ENCODE peak calls at places on chromosome 13, in four cellular contexts. One of them, this sample, is unnamed.

GRCh38 chr13:49657241-49657641 is 28.9 kb downstream of the ARL11 start:
- DNase-seq in GM12878: no peak
- DNase-seq in HepG2: no peak
- DNase-seq in H1: no peak
- DNase-seq in this sample: no peak

GRCh38 chr13:39451301-39451700 is 151.7 kb downstream of the LHFPL6 start:
- DNase-seq in HepG2: no peak
- DNase-seq in GM12878: no peak
- DNase-seq in H1: no peak
- DNase-seq in this sample: no peak

GRCh38 chr13:55569514-55569913 is 1571.2 kb upstream of the PRR20A start:
- DNase-seq in HepG2: no peak
- DNase-seq in GM12878: no peak
- DNase-seq in H1: no peak
- DNase-seq in this sample: no peak

GRCh38 chr13:114046447-114046846 is 72.6 kb upstream of the C13orf46 start:
- DNase-seq in HepG2: no peak
- DNase-seq in GM12878: no peak
- DNase-seq in H1: no peak
- DNase-seq in this sample: no peak

GRCh38 chr13:31699650-31700049 is 39.7 kb upstream of the RXFP2 start:
- DNase-seq in HepG2: no peak
- DNase-seq in GM12878: no peak
- DNase-seq in H1: no peak
- DNase-seq in this sample: peak; percentile 35

GRCh38 chr13:53238241-53238640 is 209.6 kb downstream of the OLFM4 start:
- DNase-seq in H1: no peak
- DNase-seq in GM12878: no peak
- DNase-seq in HepG2: no peak
- DNase-seq in this sample: no peak

GRCh38 chr13:108834193-108834592 is 204.8 kb downstream of the MYO16 start:
- DNase-seq in H1: no peak
- DNase-seq in HepG2: no peak
- DNase-seq in GM12878: no peak
- DNase-seq in this sample: peak; percentile 16

GRCh38 chr13:75458696-75459422 is 23.1 kb downstream of the TBC1D4 start:
- DNase-seq in GM12878: peak; percentile 49
- DNase-seq in H1: no peak
- DNase-seq in HepG2: peak; percentile 97
- DNase-seq in this sample: no peak

GRCh38 chr13:98407575-98407974 is 169.3 kb downstream of the STK24 start:
- DNase-seq in H1: no peak
- DNase-seq in HepG2: no peak
- DNase-seq in GM12878: no peak
- DNase-seq in this sample: no peak

GRCh38 chr13:71274923-71275593 is 591.9 kb downstream of the DACH1 start:
- DNase-seq in GM12878: peak; percentile 32
- DNase-seq in H1: no peak
- DNase-seq in HepG2: no peak
- DNase-seq in this sample: no peak

GRCh38 chr13:100363351-100363750 is 225.2 kb downstream of the GGACT start:
- DNase-seq in H1: no peak
- DNase-seq in GM12878: no peak
- DNase-seq in HepG2: no peak
- DNase-seq in this sample: no peak

GRCh38 chr13:114097893-114098688 is 34.3 kb downstream of the RASA3 start:
- DNase-seq in HepG2: no peak
- DNase-seq in GM12878: no peak
- DNase-seq in H1: no peak
- DNase-seq in this sample: no peak

DNA sequence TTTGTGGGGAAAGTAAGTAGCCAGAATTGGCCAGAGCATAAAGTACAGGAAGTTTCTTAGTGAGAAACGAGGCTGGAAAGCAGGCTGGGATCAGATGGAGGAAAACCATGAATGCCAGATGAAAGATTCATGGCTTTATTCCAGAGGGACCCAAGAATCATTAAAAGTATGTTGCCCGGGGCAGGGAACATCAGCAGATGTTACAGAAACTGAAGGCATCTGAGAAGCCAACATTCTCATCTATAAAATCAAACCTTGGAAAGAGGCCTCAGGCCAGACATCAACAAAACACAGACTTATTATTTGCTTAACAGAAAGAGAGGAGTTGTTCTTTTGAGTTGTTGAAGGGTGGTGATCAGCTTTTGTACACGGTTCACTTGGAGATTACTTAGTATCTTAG is 543.6 kb downstream of the RFC3 start:
- DNase-seq in HepG2: no peak
- DNase-seq in GM12878: no peak
- DNase-seq in H1: no peak
- DNase-seq in this sample: no peak
- TF ChIP-seq SUZ12 in HepG2: no peak
- TF ChIP-seq SUZ12 in GM12878: no peak
- TF ChIP-seq SUZ12 in H1: no peak
- TF ChIP-seq SUZ12 in this sample: no peak

GRCh38 chr13:110272227-110272626 is 34.7 kb downstream of the COL4A1 start:
- DNase-seq in H1: peak; percentile 17
- DNase-seq in HepG2: no peak
- DNase-seq in GM12878: no peak
- DNase-seq in this sample: no peak
- TF ChIP-seq YY1 in H1: no peak
- TF ChIP-seq YY1 in HepG2: no peak
- TF ChIP-seq YY1 in GM12878: no peak
- TF ChIP-seq YY1 in this sample: no peak

DNA sequence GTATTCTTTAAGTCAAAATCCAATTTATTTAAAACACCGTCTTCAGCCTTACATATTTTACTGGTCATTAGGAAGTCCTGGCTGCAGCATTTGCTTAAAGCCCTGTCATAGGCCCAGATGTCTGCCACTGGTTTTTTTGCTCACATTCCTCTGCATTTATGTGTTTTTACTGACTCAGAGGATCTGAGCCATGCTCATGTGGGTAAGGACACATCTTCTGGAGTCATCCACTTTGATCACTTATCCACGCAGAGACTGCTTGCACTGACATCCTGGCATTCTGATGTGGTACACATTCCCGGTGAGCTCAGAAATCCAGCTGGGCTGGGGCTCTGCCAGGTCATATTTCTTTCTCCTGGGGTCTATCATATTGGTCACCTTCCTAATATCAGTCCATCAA is 531.7 kb upstream of the ARGLU1 start:
- DNase-seq in HepG2: no peak
- DNase-seq in GM12878: no peak
- DNase-seq in H1: no peak
- DNase-seq in this sample: no peak
- H3K4me1 ChIP-seq in HepG2: peaks cover 7% of the 10 kb centered on the region
- H3K4me1 ChIP-seq in GM12878: no peaks in the 10 kb centered on the region
- H3K4me1 ChIP-seq in H1: no peaks in the 10 kb centered on the region
- H3K4me1 ChIP-seq in this sample: no peaks in the 10 kb centered on the region

GRCh38 chr13:101714195-101714594 is 261.7 kb downstream of the ITGBL1 start:
- DNase-seq in H1: no peak
- DNase-seq in GM12878: no peak
- DNase-seq in HepG2: no peak
- DNase-seq in this sample: no peak
- TF ChIP-seq SUZ12 in H1: no peak
- TF ChIP-seq SUZ12 in GM12878: no peak
- TF ChIP-seq SUZ12 in HepG2: no peak
- TF ChIP-seq SUZ12 in this sample: no peak

GRCh38 chr13:30234763-30235162 is 72.6 kb downstream of the KATNAL1 start:
- DNase-seq in H1: no peak
- DNase-seq in GM12878: no peak
- DNase-seq in HepG2: no peak
- DNase-seq in this sample: no peak
- TF ChIP-seq YY1 in H1: no peak
- TF ChIP-seq YY1 in GM12878: no peak
- TF ChIP-seq YY1 in HepG2: no peak
- TF ChIP-seq YY1 in this sample: no peak

GRCh38 chr13:33262554-33262953 is 23.0 kb downstream of the STARD13 start:
- DNase-seq in HepG2: peak; percentile 34
- DNase-seq in GM12878: no peak
- DNase-seq in H1: no peak
- DNase-seq in this sample: no peak

GRCh38 chr13:33262069-33262487 is 23.5 kb downstream of the STARD13 start:
- DNase-seq in H1: no peak
- DNase-seq in HepG2: peak; percentile 88
- DNase-seq in GM12878: no peak
- DNase-seq in this sample: no peak

GRCh38 chr13:33262997-33263396 is 22.6 kb downstream of the STARD13 start:
- DNase-seq in GM12878: no peak
- DNase-seq in HepG2: no peak
- DNase-seq in H1: no peak
- DNase-seq in this sample: no peak

GRCh38 chr13:33260168-33261098 is 25.1 kb downstream of the STARD13 start:
- DNase-seq in H1: no peak
- DNase-seq in HepG2: peak; percentile 99
- DNase-seq in GM12878: no peak
- DNase-seq in this sample: no peak

GRCh38 chr13:33261426-33262068 is 24.0 kb downstream of the STARD13 start:
- DNase-seq in H1: no peak
- DNase-seq in HepG2: peak; percentile 83
- DNase-seq in GM12878: no peak
- DNase-seq in this sample: no peak
- H3K4me1 ChIP-seq in H1: peaks cover 13% of the 10 kb centered on the region
- H3K4me1 ChIP-seq in HepG2: peaks cover 92% of the 10 kb centered on the region
- H3K4me1 ChIP-seq in GM12878: no peaks in the 10 kb centered on the region
- H3K4me1 ChIP-seq in this sample: no peaks in the 10 kb centered on the region

GRCh38 chr13:26829716-26830115 is 69.1 kb upstream of the GPR12 start:
- DNase-seq in GM12878: no peak
- DNase-seq in H1: no peak
- DNase-seq in HepG2: no peak
- DNase-seq in this sample: no peak
- TF ChIP-seq SUZ12 in GM12878: no peak
- TF ChIP-seq SUZ12 in H1: no peak
- TF ChIP-seq SUZ12 in HepG2: no peak
- TF ChIP-seq SUZ12 in this sample: no peak

GRCh38 chr13:92126399-92126798 is 728.0 kb downstream of the GPC5 start:
- DNase-seq in HepG2: no peak
- DNase-seq in H1: no peak
- DNase-seq in GM12878: no peak
- DNase-seq in this sample: no peak

DNA sequence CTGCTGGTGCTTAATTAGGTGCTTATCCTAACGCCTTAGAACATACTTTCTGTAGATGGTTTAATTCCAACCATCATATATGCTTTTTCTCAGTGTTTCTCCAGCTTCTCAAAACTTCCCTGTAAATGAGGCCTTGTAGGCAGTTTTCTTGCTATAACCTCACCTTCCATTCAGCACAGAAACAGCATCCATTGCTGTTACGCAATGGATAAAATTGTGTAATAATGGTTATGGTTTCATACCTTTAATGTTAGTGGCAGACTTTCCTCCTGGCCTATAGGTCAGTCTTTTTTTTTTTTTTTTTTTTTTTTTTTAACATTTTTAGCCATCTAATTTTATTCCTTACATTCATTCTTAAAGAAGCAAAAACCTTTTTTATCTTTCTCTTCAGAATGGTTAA is 724.0 kb downstream of the GPC5 start:
- DNase-seq in H1: no peak
- DNase-seq in GM12878: no peak
- DNase-seq in HepG2: no peak
- DNase-seq in this sample: no peak
- TF ChIP-seq YY1 in H1: no peak
- TF ChIP-seq YY1 in GM12878: no peak
- TF ChIP-seq YY1 in HepG2: no peak
- TF ChIP-seq YY1 in this sample: no peak

This sample was measured in NT2/D1.